ENCODE peak calls at places on chromosomes 3 and 15, in four cellular contexts. C is heart left ventricle, R is neuronal stem cell, A is tibial artery. Z is an unnamed sample.

GRCh38 chr3:141250342-141250741 is 18.7 kb downstream of the PXYLP1 start:
- DNase-seq in R (no peak), C (no peak), A (no peak), Z (no peak)

GRCh38 chr3:166526878-166527277 is 689.7 kb upstream of the BCHE start:
- DNase-seq in C (no peak), A (no peak), R (no peak), Z (no peak)

GRCh38 chr15:59976480-59976879 is 27.6 kb upstream of the FOXB1 start:
- DNase-seq in R (no peak), C (no peak), A (no peak), Z (no peak)

GRCh38 chr3:190012314-190012782 is 108.3 kb downstream of the P3H2 start:
- DNase-seq in C (no peak), A (no peak), R (peak), Z (no peak)

GRCh38 chr15:60673918-60674558 is 195.1 kb upstream of the ICE2 start:
- DNase-seq in R (no peak), C (no peak), A (peak), Z (peak)

GRCh38 chr3:30310251-30310954 is 296.0 kb upstream of the TGFBR2 start:
- DNase-seq in A (no peak), C (no peak), R (no peak), Z (no peak)

GRCh38 chr15:60383008-60383694 is 14.6 kb downstream of the ANXA2 start:
- DNase-seq in R (no peak), C (no peak), A (no peak), Z (no peak)

GRCh38 chr3:136149569-136150136 is 46.5 kb downstream of the MSL2 start:
- DNase-seq in A (no peak), C (no peak), R (no peak), Z (no peak)

DNA sequence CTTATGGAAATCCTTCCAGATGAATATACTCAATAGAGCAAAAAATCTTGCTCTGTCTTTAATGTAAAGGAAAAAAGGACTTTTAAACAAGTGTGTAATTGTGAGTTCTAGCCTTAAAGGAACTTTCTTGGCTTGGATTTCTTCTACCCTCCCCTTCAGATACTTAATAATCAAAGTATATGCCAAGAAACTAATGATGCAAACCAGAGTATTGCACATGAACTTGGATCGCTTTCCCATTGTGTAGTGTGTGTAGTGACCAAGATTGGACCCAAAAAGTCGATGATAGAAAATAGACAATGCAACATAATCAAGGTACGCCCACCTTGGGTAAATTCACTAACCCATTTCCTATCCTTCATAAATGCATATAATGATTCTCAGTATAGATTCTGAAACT is 123.9 kb downstream of the TIGIT start:
- DNase-seq in R (no peak), C (no peak), A (no peak), Z (no peak)
- H3K27ac ChIP-seq in R (no peak), C (peak), A (no peak), Z (peak)

GRCh38 chr3:128317101-128317697 is 149.5 kb downstream of the DNAJB8 start:
- DNase-seq in R (no peak), C (no peak), A (no peak), Z (no peak)
- H3K27ac ChIP-seq in R (no peak), C (no peak), A (no peak), Z (no peak)

GRCh38 chr15:92652576-92652966 is 3.0 kb downstream of the FAM174B start:
- DNase-seq in R (no peak), A (no peak), C (no peak), Z (no peak)

GRCh38 chr15:92651877-92652575 is 3.5 kb downstream of the FAM174B start:
- DNase-seq in R (no peak), A (no peak), C (no peak), Z (no peak)

GRCh38 chr15:92653366-92653765 is 2.2 kb downstream of the FAM174B start:
- DNase-seq in A (no peak), C (no peak), R (no peak), Z (no peak)

GRCh38 chr15:92650256-92650655 is 5.3 kb downstream of the FAM174B start:
- DNase-seq in R (no peak), C (no peak), A (no peak), Z (no peak)

DNA sequence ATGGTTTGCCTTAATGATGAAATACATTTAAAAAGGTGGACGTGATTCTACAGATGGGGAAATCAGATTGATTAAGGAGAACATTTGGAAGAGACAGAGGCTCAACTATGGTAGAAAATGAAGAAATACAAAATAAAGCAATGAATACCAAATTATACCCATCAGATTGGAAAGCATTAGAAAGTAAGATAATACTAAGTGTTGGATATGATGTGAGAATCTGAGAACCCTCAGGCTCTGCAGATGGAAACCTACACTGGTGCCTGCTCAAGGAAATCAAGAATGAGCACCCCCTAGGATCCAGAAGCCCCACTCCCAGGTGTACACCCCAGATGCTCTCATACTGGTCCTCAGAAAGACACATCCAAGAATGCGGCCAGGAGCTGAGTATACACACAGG is 4.6 kb downstream of the FAM174B start:
- DNase-seq in R (no peak), C (no peak), A (no peak), Z (no peak)
- H3K27ac ChIP-seq in R (no peak), C (no peak), A (no peak), Z (no peak)

GRCh38 chr3:99250821-99251355 is 349.4 kb upstream of the DCBLD2 start:
- DNase-seq in C (no peak), R (no peak), A (peak), Z (no peak)
- H3K27ac ChIP-seq in C (no peak), R (no peak), A (peak), Z (no peak)